ENCODE peak calls at places on chromosomes 13 and 19, in ten cellular contexts. One of them, this sample, is unnamed.

GRCh38 chr13:59120297-59120843 is 1043.4 kb downstream of the DIAPH3 start:
- DNase-seq in cardiac fibroblast: no peak
- DNase-seq in colonic mucosa: no peak
- DNase-seq in fibroblast of the aortic adventitia: peak
- DNase-seq in omental fat pad: no peak
- DNase-seq in HCT116: no peak
- DNase-seq in Peyer's patch: no peak
- DNase-seq in Calu3: no peak
- DNase-seq in ovary: no peak
- DNase-seq in neural crest cell: no peak
- DNase-seq in this sample: no peak

GRCh38 chr13:27449936-27450828 is at the start of gene MTIF3:
- DNase-seq in cardiac fibroblast: peak
- DNase-seq in Peyer's patch: peak
- DNase-seq in fibroblast of the aortic adventitia: peak
- DNase-seq in HCT116: peak
- DNase-seq in ovary: peak
- DNase-seq in neural crest cell: peak
- DNase-seq in omental fat pad: peak
- DNase-seq in colonic mucosa: peak
- DNase-seq in Calu3: peak
- DNase-seq in this sample: peak

GRCh38 chr19:32416749-32417469 is 11.3 kb downstream of the DPY19L3 start:
- DNase-seq in cardiac fibroblast: peak
- DNase-seq in ovary: no peak
- DNase-seq in HCT116: no peak
- DNase-seq in neural crest cell: no peak
- DNase-seq in Peyer's patch: no peak
- DNase-seq in omental fat pad: no peak
- DNase-seq in Calu3: no peak
- DNase-seq in colonic mucosa: no peak
- DNase-seq in fibroblast of the aortic adventitia: peak
- DNase-seq in this sample: no peak

GRCh38 chr13:21894091-21894490 is 223.2 kb downstream of the FGF9 start:
- DNase-seq in omental fat pad: no peak
- DNase-seq in fibroblast of the aortic adventitia: no peak
- DNase-seq in HCT116: no peak
- DNase-seq in Peyer's patch: peak
- DNase-seq in neural crest cell: no peak
- DNase-seq in colonic mucosa: peak
- DNase-seq in cardiac fibroblast: no peak
- DNase-seq in Calu3: no peak
- DNase-seq in ovary: no peak
- DNase-seq in this sample: no peak

GRCh38 chr13:76641056-76641455 is 245.1 kb downstream of the KCTD12 start:
- DNase-seq in omental fat pad: no peak
- DNase-seq in fibroblast of the aortic adventitia: peak
- DNase-seq in Calu3: no peak
- DNase-seq in Peyer's patch: no peak
- DNase-seq in colonic mucosa: no peak
- DNase-seq in HCT116: no peak
- DNase-seq in ovary: no peak
- DNase-seq in cardiac fibroblast: no peak
- DNase-seq in neural crest cell: no peak
- DNase-seq in this sample: no peak

GRCh38 chr19:21568816-21569496 is 63.6 kb downstream of the ZNF429 start:
- DNase-seq in Calu3: no peak
- DNase-seq in cardiac fibroblast: peak
- DNase-seq in Peyer's patch: peak
- DNase-seq in fibroblast of the aortic adventitia: peak
- DNase-seq in omental fat pad: peak
- DNase-seq in HCT116: no peak
- DNase-seq in colonic mucosa: peak
- DNase-seq in neural crest cell: no peak
- DNase-seq in ovary: peak
- DNase-seq in this sample: peak

GRCh38 chr13:100788540-100788939 is 113.9 kb upstream of the TMTC4 start:
- DNase-seq in Calu3: no peak
- DNase-seq in Peyer's patch: no peak
- DNase-seq in omental fat pad: no peak
- DNase-seq in fibroblast of the aortic adventitia: no peak
- DNase-seq in neural crest cell: no peak
- DNase-seq in colonic mucosa: no peak
- DNase-seq in ovary: no peak
- DNase-seq in cardiac fibroblast: no peak
- DNase-seq in HCT116: no peak
- DNase-seq in this sample: no peak

GRCh38 chr13:59879281-59879680 is 284.4 kb downstream of the DIAPH3 start:
- DNase-seq in HCT116: no peak
- DNase-seq in Calu3: no peak
- DNase-seq in cardiac fibroblast: no peak
- DNase-seq in ovary: no peak
- DNase-seq in colonic mucosa: no peak
- DNase-seq in omental fat pad: no peak
- DNase-seq in neural crest cell: no peak
- DNase-seq in fibroblast of the aortic adventitia: no peak
- DNase-seq in Peyer's patch: no peak
- DNase-seq in this sample: no peak

GRCh38 chr13:108776650-108777049 is 147.2 kb downstream of the MYO16 start:
- DNase-seq in colonic mucosa: no peak
- DNase-seq in fibroblast of the aortic adventitia: no peak
- DNase-seq in neural crest cell: no peak
- DNase-seq in cardiac fibroblast: no peak
- DNase-seq in ovary: no peak
- DNase-seq in HCT116: no peak
- DNase-seq in omental fat pad: no peak
- DNase-seq in Calu3: no peak
- DNase-seq in Peyer's patch: no peak
- DNase-seq in this sample: no peak
- TF ChIP-seq CTCF in colonic mucosa: no peak
- TF ChIP-seq CTCF in fibroblast of the aortic adventitia: no peak
- TF ChIP-seq CTCF in neural crest cell: no peak
- TF ChIP-seq CTCF in cardiac fibroblast: no peak
- TF ChIP-seq CTCF in ovary: no peak
- TF ChIP-seq CTCF in HCT116: no peak
- TF ChIP-seq CTCF in omental fat pad: no peak
- TF ChIP-seq CTCF in Calu3: no peak
- TF ChIP-seq CTCF in Peyer's patch: no peak
- TF ChIP-seq CTCF in this sample: no peak

DNA sequence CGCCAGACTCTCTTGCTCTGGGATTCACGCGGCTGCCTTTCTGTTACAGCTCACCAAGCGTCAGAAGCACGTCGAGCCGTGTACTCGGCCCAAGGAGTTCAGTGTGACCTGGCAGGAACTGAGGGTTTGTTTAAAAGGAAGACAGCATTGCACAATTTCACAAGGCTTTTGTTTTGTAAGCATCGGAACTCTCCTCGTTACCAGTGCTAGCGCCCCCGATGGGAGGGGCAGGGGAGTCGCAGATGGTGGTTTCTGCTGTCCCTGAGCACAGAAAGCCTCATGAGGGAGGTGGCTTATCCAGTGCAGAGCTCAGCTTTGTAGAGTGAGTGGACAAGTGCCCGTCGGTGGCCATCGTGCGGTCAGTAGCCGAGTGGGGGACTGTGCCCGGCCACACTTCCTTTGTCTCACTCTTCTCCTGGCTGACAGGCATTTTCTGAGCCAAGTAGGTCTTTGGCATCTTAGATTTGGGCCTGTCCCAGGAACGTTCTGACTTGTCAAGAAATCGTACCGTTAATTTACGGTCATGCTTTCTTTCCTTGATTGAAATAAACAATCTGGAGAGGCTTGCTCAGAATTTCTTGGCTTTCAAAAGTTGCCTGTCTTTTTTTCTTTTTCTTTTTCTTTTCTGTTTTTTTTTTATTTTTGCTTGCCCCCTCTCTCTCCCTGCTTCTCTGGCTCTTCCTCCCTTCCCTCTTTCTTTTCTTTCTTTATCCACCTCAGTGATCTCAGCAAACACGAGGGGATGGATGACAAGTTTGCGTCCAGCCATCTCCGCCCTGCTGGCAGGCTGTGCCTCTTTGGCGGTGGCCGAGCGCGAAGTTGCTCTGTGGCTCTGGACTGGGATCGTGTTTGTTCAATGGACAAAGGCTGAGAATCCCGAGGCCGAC is 7.7 kb downstream of the KDM4B start:
- DNase-seq in cardiac fibroblast: peak
- DNase-seq in omental fat pad: peak
- DNase-seq in neural crest cell: no peak
- DNase-seq in Calu3: no peak
- DNase-seq in ovary: peak
- DNase-seq in fibroblast of the aortic adventitia: peak
- DNase-seq in HCT116: no peak
- DNase-seq in colonic mucosa: peak
- DNase-seq in Peyer's patch: peak
- DNase-seq in this sample: no peak
- TF ChIP-seq CTCF in cardiac fibroblast: peak
- TF ChIP-seq CTCF in omental fat pad: no peak
- TF ChIP-seq CTCF in neural crest cell: peak
- TF ChIP-seq CTCF in Calu3: no peak
- TF ChIP-seq CTCF in ovary: peak
- TF ChIP-seq CTCF in fibroblast of the aortic adventitia: peak
- TF ChIP-seq CTCF in HCT116: no peak
- TF ChIP-seq CTCF in colonic mucosa: no peak
- TF ChIP-seq CTCF in Peyer's patch: no peak
- TF ChIP-seq CTCF in this sample: no peak

DNA sequence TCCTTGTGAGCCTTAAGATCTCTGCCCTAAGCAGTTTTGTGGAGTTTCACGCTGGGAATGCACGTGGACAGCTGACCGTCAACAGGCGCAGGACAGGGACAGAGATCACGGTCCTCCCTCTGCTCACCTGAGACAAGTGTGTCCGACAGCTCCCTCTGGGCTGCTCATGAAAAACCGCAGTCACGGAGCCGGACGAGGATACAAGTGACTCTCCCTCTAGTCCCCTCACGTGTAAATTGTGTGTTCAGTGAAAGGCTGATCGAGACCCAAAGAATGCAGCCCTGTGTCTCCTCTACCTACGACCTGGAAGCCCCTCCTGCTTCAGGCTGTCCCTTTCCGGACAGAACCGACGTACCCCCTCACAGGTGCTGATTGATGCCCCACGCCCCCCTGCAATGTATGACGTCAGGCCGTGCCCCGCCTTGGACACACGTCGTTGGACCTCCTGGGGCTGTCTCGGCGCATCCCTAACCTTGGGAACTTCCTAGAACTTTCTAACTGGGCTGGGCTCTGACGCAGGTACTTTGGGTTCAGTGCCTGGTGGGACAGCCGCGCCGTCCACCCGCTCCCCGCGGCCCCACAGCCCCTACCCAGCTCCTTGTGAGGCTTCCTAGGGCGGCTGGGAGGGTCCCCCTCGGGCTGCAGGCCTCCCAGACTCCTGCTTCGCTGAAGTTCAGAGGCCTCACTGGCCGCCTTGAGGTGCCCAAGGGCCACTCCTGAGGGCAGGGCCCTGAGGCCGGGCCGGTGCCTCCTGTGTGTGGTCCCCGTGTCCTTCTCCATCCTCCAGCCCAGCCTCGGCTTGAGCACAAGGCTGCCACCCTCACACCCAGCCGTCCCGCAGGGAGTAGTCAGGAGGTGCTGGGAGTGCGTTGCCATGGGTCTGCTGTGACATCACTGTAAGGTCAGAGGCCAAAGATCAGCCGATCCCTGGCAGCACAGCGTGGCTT is at the start of gene C13orf46:
- DNase-seq in HCT116: no peak
- DNase-seq in fibroblast of the aortic adventitia: no peak
- DNase-seq in Peyer's patch: peak
- DNase-seq in ovary: peak
- DNase-seq in cardiac fibroblast: no peak
- DNase-seq in Calu3: no peak
- DNase-seq in neural crest cell: no peak
- DNase-seq in omental fat pad: no peak
- DNase-seq in colonic mucosa: no peak
- DNase-seq in this sample: no peak
- TF ChIP-seq CTCF in HCT116: no peak
- TF ChIP-seq CTCF in fibroblast of the aortic adventitia: no peak
- TF ChIP-seq CTCF in Peyer's patch: no peak
- TF ChIP-seq CTCF in ovary: no peak
- TF ChIP-seq CTCF in cardiac fibroblast: no peak
- TF ChIP-seq CTCF in Calu3: no peak
- TF ChIP-seq CTCF in neural crest cell: no peak
- TF ChIP-seq CTCF in omental fat pad: no peak
- TF ChIP-seq CTCF in colonic mucosa: no peak
- TF ChIP-seq CTCF in this sample: no peak

GRCh38 chr19:50836543-50837195 is 3.3 kb upstream of the KLK15 start:
- DNase-seq in ovary: no peak
- DNase-seq in Peyer's patch: no peak
- DNase-seq in cardiac fibroblast: no peak
- DNase-seq in colonic mucosa: no peak
- DNase-seq in HCT116: no peak
- DNase-seq in omental fat pad: no peak
- DNase-seq in neural crest cell: no peak
- DNase-seq in Calu3: no peak
- DNase-seq in fibroblast of the aortic adventitia: no peak
- DNase-seq in this sample: no peak

GRCh38 chr19:50837300-50837699 is 3.9 kb upstream of the KLK15 start:
- DNase-seq in HCT116: no peak
- DNase-seq in Calu3: no peak
- DNase-seq in ovary: no peak
- DNase-seq in cardiac fibroblast: no peak
- DNase-seq in neural crest cell: no peak
- DNase-seq in omental fat pad: no peak
- DNase-seq in fibroblast of the aortic adventitia: no peak
- DNase-seq in colonic mucosa: peak
- DNase-seq in Peyer's patch: no peak
- DNase-seq in this sample: no peak

GRCh38 chr19:50835103-50835784 is 1.9 kb upstream of the KLK15 start:
- DNase-seq in HCT116: no peak
- DNase-seq in colonic mucosa: peak
- DNase-seq in fibroblast of the aortic adventitia: no peak
- DNase-seq in Calu3: no peak
- DNase-seq in neural crest cell: no peak
- DNase-seq in Peyer's patch: no peak
- DNase-seq in omental fat pad: no peak
- DNase-seq in ovary: no peak
- DNase-seq in cardiac fibroblast: peak
- DNase-seq in this sample: no peak

GRCh38 chr19:50833802-50834167 is 411 bp upstream of the KLK15 start:
- DNase-seq in colonic mucosa: no peak
- DNase-seq in cardiac fibroblast: no peak
- DNase-seq in ovary: no peak
- DNase-seq in Peyer's patch: no peak
- DNase-seq in HCT116: no peak
- DNase-seq in Calu3: no peak
- DNase-seq in omental fat pad: no peak
- DNase-seq in fibroblast of the aortic adventitia: no peak
- DNase-seq in neural crest cell: no peak
- DNase-seq in this sample: no peak

DNA sequence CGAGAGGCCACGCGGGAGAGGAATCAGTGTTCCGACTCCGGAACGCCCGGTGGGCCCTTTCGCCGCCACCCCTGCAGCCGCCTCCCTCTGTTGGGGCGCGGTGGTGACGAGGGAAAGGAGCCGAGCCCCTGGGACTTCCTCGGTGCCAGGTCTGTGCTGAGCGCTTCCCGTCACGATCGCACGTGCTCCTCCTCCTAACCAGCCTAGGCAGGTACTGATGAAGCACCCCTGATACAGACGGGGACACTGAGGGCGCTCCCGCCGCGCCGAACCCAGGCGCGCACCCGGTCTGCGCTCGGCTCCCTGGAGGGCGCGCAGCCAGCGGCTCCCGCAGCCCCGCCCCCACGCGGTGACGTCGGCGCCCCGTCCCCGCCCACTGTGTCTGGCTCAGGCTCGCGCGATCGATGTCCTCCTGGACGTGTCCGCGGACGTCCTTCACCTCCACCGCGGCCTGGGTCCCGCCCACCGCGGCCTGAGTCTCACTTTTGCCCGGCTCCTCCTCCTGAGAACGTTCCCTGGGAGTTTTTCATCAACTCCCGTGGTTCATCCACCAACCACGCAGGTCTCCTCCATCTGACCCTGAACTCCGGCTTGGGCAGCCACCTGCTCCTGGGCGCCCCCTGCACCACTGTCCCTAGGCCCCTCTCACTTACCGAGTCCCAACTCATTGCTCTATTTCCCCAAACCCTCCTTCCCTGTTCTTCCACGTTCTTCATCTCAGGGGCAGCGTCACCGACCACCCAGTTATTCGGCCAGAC is 2.6 kb upstream of the KLK15 start:
- DNase-seq in cardiac fibroblast: peak
- DNase-seq in HCT116: peak
- DNase-seq in Calu3: peak
- DNase-seq in neural crest cell: peak
- DNase-seq in fibroblast of the aortic adventitia: peak
- DNase-seq in ovary: peak
- DNase-seq in colonic mucosa: peak
- DNase-seq in omental fat pad: peak
- DNase-seq in Peyer's patch: peak
- DNase-seq in this sample: peak
- TF ChIP-seq CTCF in cardiac fibroblast: no peak
- TF ChIP-seq CTCF in HCT116: no peak
- TF ChIP-seq CTCF in Calu3: no peak
- TF ChIP-seq CTCF in neural crest cell: no peak
- TF ChIP-seq CTCF in fibroblast of the aortic adventitia: no peak
- TF ChIP-seq CTCF in ovary: no peak
- TF ChIP-seq CTCF in colonic mucosa: no peak
- TF ChIP-seq CTCF in omental fat pad: no peak
- TF ChIP-seq CTCF in Peyer's patch: no peak
- TF ChIP-seq CTCF in this sample: no peak